ENCODE peak calls at places on chromosomes 4 and X, in five cellular contexts. One of them, this sample, is unnamed.

GRCh38 chrX:118181030-118181429 is 64.4 kb upstream of the KLHL13 start:
- DNase-seq in mammary epithelial cell: peak; percentile 73
- DNase-seq in cardiac fibroblast: peak; percentile 36
- DNase-seq in fibroblast of the aortic adventitia: peak; percentile 50
- DNase-seq in choroid plexus epithelial cell: no peak
- DNase-seq in this sample: peak; percentile 32

GRCh38 chrX:115573172-115573571 is 12.2 kb downstream of the PLS3 start:
- DNase-seq in mammary epithelial cell: no peak
- DNase-seq in cardiac fibroblast: no peak
- DNase-seq in fibroblast of the aortic adventitia: peak; percentile 61
- DNase-seq in choroid plexus epithelial cell: no peak
- DNase-seq in this sample: no peak

GRCh38 chr4:74085669-74086068 is 13.3 kb downstream of the CXCL2 start:
- DNase-seq in mammary epithelial cell: no peak
- DNase-seq in cardiac fibroblast: no peak
- DNase-seq in fibroblast of the aortic adventitia: no peak
- DNase-seq in choroid plexus epithelial cell: no peak
- DNase-seq in this sample: no peak

GRCh38 chr4:186845137-186845842 is 121.6 kb upstream of the FAT1 start:
- DNase-seq in mammary epithelial cell: peak; percentile 80
- DNase-seq in cardiac fibroblast: peak; percentile 82
- DNase-seq in fibroblast of the aortic adventitia: peak; percentile 80
- DNase-seq in choroid plexus epithelial cell: peak; percentile 97
- DNase-seq in this sample: peak; percentile 90

GRCh38 chr4:77728420-77728819 is 90.7 kb downstream of the CNOT6L start:
- DNase-seq in mammary epithelial cell: no peak
- DNase-seq in cardiac fibroblast: no peak
- DNase-seq in fibroblast of the aortic adventitia: no peak
- DNase-seq in choroid plexus epithelial cell: no peak
- DNase-seq in this sample: no peak

GRCh38 chr4:154999950-155000578 is 208.4 kb upstream of the NPY2R start:
- DNase-seq in mammary epithelial cell: no peak
- DNase-seq in cardiac fibroblast: peak; percentile 45
- DNase-seq in fibroblast of the aortic adventitia: peak; percentile 60
- DNase-seq in choroid plexus epithelial cell: no peak
- DNase-seq in this sample: no peak

GRCh38 chr4:164956766-164957643 is 20.5 kb downstream of the TRIM61 start:
- DNase-seq in mammary epithelial cell: peak; percentile 69
- DNase-seq in cardiac fibroblast: peak; percentile 76
- DNase-seq in fibroblast of the aortic adventitia: peak; percentile 55
- DNase-seq in choroid plexus epithelial cell: peak; percentile 80
- DNase-seq in this sample: peak; percentile 64

GRCh38 chrX:69033936-69034335 is 131.3 kb downstream of the PJA1 start:
- DNase-seq in mammary epithelial cell: peak; percentile 6
- DNase-seq in cardiac fibroblast: no peak
- DNase-seq in fibroblast of the aortic adventitia: no peak
- DNase-seq in choroid plexus epithelial cell: no peak
- DNase-seq in this sample: no peak

GRCh38 chrX:110003167-110004156 is 548 bp downstream of the TMEM164 start:
- DNase-seq in mammary epithelial cell: no peak
- DNase-seq in cardiac fibroblast: peak; percentile 24
- DNase-seq in fibroblast of the aortic adventitia: peak; percentile 25
- DNase-seq in choroid plexus epithelial cell: no peak
- DNase-seq in this sample: peak; percentile 25

GRCh38 chrX:21972721-21973120 is 32.2 kb downstream of the SMS start:
- DNase-seq in mammary epithelial cell: no peak
- DNase-seq in cardiac fibroblast: peak; percentile 66
- DNase-seq in fibroblast of the aortic adventitia: peak; percentile 78
- DNase-seq in choroid plexus epithelial cell: peak; percentile 89
- DNase-seq in this sample: peak; percentile 77

GRCh38 chr4:25896782-25897539 is 17.1 kb upstream of the SMIM20 start:
- DNase-seq in mammary epithelial cell: no peak
- DNase-seq in cardiac fibroblast: no peak
- DNase-seq in fibroblast of the aortic adventitia: no peak
- DNase-seq in choroid plexus epithelial cell: no peak
- DNase-seq in this sample: no peak

GRCh38 chr4:92235741-92236140 is 68.0 kb upstream of the GRID2 start:
- DNase-seq in mammary epithelial cell: no peak
- DNase-seq in cardiac fibroblast: peak; percentile 38
- DNase-seq in fibroblast of the aortic adventitia: peak; percentile 19
- DNase-seq in choroid plexus epithelial cell: peak; percentile 40
- DNase-seq in this sample: peak; percentile 40

GRCh38 chrX:123961268-123962005 is at the start of gene STAG2:
- DNase-seq in mammary epithelial cell: peak; percentile 71
- DNase-seq in cardiac fibroblast: peak; percentile 93
- DNase-seq in fibroblast of the aortic adventitia: peak; percentile 87
- DNase-seq in choroid plexus epithelial cell: peak; percentile 93
- DNase-seq in this sample: peak; percentile 93

GRCh38 chrX:153554519-153555167 is 37.2 kb downstream of the ATP2B3 start:
- DNase-seq in mammary epithelial cell: peak; percentile 27
- DNase-seq in cardiac fibroblast: peak; percentile 56
- DNase-seq in fibroblast of the aortic adventitia: peak; percentile 51
- DNase-seq in choroid plexus epithelial cell: peak; percentile 62
- DNase-seq in this sample: peak; percentile 46

GRCh38 chr4:147530723-147531122 is 49.8 kb downstream of the EDNRA start:
- DNase-seq in mammary epithelial cell: no peak
- DNase-seq in cardiac fibroblast: no peak
- DNase-seq in fibroblast of the aortic adventitia: no peak
- DNase-seq in choroid plexus epithelial cell: peak; percentile 75
- DNase-seq in this sample: no peak

GRCh38 chr4:8922481-8922880 is 50.8 kb upstream of the HMX1 start:
- DNase-seq in mammary epithelial cell: no peak
- DNase-seq in cardiac fibroblast: no peak
- DNase-seq in fibroblast of the aortic adventitia: no peak
- DNase-seq in choroid plexus epithelial cell: no peak
- DNase-seq in this sample: no peak

GRCh38 chr4:52853351-52853750 is 8.8 kb upstream of the RASL11B start:
- DNase-seq in mammary epithelial cell: peak; percentile 19
- DNase-seq in cardiac fibroblast: peak; percentile 72
- DNase-seq in fibroblast of the aortic adventitia: peak; percentile 69
- DNase-seq in choroid plexus epithelial cell: peak; percentile 73
- DNase-seq in this sample: peak; percentile 36

GRCh38 chr4:122890142-122890769 is 32.1 kb downstream of the NUDT6 start:
- DNase-seq in mammary epithelial cell: no peak
- DNase-seq in cardiac fibroblast: peak; percentile 69
- DNase-seq in fibroblast of the aortic adventitia: peak; percentile 94
- DNase-seq in choroid plexus epithelial cell: no peak
- DNase-seq in this sample: peak; percentile 72

GRCh38 chr4:130736436-130737185 is 1640.7 kb downstream of the C4orf33 start:
- DNase-seq in mammary epithelial cell: no peak
- DNase-seq in cardiac fibroblast: no peak
- DNase-seq in fibroblast of the aortic adventitia: no peak
- DNase-seq in choroid plexus epithelial cell: no peak
- DNase-seq in this sample: no peak

GRCh38 chr4:2934077-2934812 is 29.0 kb downstream of the NOP14 start:
- DNase-seq in mammary epithelial cell: peak; percentile 48
- DNase-seq in cardiac fibroblast: peak; percentile 52
- DNase-seq in fibroblast of the aortic adventitia: peak; percentile 54
- DNase-seq in choroid plexus epithelial cell: peak; percentile 49
- DNase-seq in this sample: peak; percentile 57

GRCh38 chr4:173990126-173990878 is 293.2 kb downstream of the FBXO8 start:
- DNase-seq in mammary epithelial cell: peak; percentile 8
- DNase-seq in cardiac fibroblast: peak; percentile 80
- DNase-seq in fibroblast of the aortic adventitia: peak; percentile 81
- DNase-seq in choroid plexus epithelial cell: peak; percentile 69
- DNase-seq in this sample: peak; percentile 79

GRCh38 chrX:3230496-3230895 is 116.0 kb downstream of the MXRA5 start:
- DNase-seq in mammary epithelial cell: no peak
- DNase-seq in cardiac fibroblast: no peak
- DNase-seq in fibroblast of the aortic adventitia: peak; percentile 8
- DNase-seq in choroid plexus epithelial cell: no peak
- DNase-seq in this sample: no peak

GRCh38 chr4:10315638-10316037 is 141.6 kb downstream of the ZNF518B start:
- DNase-seq in mammary epithelial cell: no peak
- DNase-seq in cardiac fibroblast: no peak
- DNase-seq in fibroblast of the aortic adventitia: no peak
- DNase-seq in choroid plexus epithelial cell: no peak
- DNase-seq in this sample: no peak

GRCh38 chrX:153336988-153337387 is 3.0 kb downstream of the ZNF275 start:
- DNase-seq in mammary epithelial cell: no peak
- DNase-seq in cardiac fibroblast: no peak
- DNase-seq in fibroblast of the aortic adventitia: no peak
- DNase-seq in choroid plexus epithelial cell: no peak
- DNase-seq in this sample: no peak

GRCh38 chr4:155552180-155552579 is 114.5 kb upstream of the GUCY1A1 start:
- DNase-seq in mammary epithelial cell: peak; percentile 55
- DNase-seq in cardiac fibroblast: no peak
- DNase-seq in fibroblast of the aortic adventitia: no peak
- DNase-seq in choroid plexus epithelial cell: no peak
- DNase-seq in this sample: no peak

DNA sequence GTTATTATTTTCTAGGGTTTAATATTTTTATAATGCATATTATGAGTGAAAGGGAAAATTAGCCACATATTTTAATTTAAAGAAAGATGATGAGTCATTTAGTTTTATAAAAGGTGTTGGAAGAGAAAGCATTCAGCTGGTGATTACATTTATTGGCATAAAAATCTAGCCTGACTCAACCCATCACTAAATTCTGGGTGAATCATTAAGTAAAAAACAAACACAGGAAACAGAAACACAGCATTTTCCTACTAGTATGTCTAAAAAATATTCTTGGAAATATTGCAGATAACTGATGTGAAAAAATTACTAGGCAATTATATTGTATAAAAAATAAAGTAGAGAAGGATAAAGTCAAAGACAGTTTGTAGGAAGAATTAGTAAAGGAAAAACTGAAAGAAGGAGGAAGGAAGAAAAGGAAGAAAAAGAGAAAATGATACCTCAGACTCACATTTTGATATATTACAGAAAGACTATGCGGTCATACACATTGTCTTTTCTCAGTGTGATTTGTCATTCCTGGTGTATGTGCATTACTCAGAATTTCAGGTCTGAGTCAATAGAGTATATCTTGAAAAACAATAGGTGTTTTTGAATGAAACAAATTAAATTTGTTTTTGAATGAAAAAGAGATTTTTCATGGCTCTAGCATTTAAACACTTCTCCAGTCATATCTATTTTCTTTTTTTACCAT is 48.0 kb upstream of the SPOCK3 start:
- DNase-seq in mammary epithelial cell: peak; percentile 13
- DNase-seq in cardiac fibroblast: no peak
- DNase-seq in fibroblast of the aortic adventitia: peak; percentile 35
- DNase-seq in choroid plexus epithelial cell: no peak
- DNase-seq in this sample: peak; percentile 46
- H3K4me3 ChIP-seq in mammary epithelial cell: no peak overlapping the region
- H3K4me3 ChIP-seq in cardiac fibroblast: no peak overlapping the region
- H3K4me3 ChIP-seq in fibroblast of the aortic adventitia: no peak overlapping the region
- H3K4me3 ChIP-seq in choroid plexus epithelial cell: no peak overlapping the region
- H3K4me3 ChIP-seq in this sample: peak overlapping the region; percentile 1

DNA sequence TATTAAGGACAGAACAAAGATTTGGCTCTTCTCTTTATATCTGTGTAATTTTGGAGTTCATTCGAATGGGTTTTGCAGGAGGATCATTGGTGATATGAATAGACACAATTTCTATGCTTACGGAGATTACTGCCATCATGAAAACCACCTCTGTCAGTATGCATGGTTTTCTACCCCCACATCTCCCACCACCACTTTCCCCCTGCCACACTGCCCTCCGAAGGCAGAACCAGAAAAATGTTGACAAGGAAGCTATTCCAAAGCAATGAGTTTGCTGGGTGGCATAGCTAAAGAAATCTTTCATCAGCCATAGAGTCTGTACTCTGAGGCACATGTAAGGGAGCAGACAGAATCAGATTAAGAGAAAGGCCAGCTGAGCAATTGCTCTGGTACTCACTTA is 567.3 kb upstream of the ACTRT1 start:
- DNase-seq in mammary epithelial cell: no peak
- DNase-seq in cardiac fibroblast: no peak
- DNase-seq in fibroblast of the aortic adventitia: no peak
- DNase-seq in choroid plexus epithelial cell: no peak
- DNase-seq in this sample: no peak
- TF ChIP-seq CTCF in mammary epithelial cell: no peak
- TF ChIP-seq CTCF in cardiac fibroblast: no peak
- TF ChIP-seq CTCF in fibroblast of the aortic adventitia: no peak
- TF ChIP-seq CTCF in choroid plexus epithelial cell: no peak
- TF ChIP-seq CTCF in this sample: no peak

DNA sequence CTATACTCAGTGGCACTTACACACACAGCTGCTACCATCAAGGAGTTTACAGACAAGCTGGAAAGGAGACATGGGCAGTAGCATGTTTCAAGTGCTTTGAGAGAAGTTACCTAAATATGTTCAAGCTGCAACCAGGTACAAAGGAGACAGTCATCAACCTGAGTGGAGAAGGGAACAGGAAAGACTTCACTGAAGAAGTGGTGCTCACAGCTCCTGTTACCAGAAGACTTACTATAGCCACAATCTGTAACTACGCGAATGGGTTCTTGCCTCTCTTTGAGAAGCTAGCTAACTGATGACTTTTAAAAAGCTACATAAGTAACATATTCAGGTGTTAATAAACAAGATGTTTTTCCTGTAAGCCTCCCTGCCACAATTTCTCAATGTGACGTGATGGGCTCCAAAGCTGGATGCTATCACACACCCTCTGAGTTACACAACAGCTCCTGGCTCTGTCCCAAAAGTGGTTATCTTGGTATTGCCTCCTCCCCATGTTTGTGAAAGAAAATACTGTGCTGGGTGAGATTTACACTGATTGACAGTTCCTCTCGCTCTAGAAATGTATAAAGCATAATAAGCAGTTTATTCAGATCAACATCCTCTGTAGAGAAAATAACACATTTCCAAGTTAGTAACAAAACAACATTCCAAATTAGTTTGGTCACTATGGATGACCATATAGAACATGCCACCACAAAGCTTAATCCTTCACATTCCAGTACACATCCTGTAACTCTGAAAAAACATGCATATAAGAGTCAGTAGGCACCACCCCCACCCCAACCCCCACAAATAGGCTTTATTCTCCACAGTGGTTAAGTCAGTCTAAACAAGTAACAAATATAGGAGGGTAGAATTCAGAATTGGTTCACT is 81.8 kb downstream of the FRYL start:
- DNase-seq in mammary epithelial cell: peak; percentile 94
- DNase-seq in cardiac fibroblast: peak; percentile 94
- DNase-seq in fibroblast of the aortic adventitia: peak; percentile 92
- DNase-seq in choroid plexus epithelial cell: peak; percentile 95
- DNase-seq in this sample: peak; percentile 95
- H3K4me3 ChIP-seq in mammary epithelial cell: no peak overlapping the region
- H3K4me3 ChIP-seq in cardiac fibroblast: no peak overlapping the region
- H3K4me3 ChIP-seq in fibroblast of the aortic adventitia: no peak overlapping the region
- H3K4me3 ChIP-seq in choroid plexus epithelial cell: no peak overlapping the region
- H3K4me3 ChIP-seq in this sample: peak overlapping the region; percentile 3

GRCh38 chr4:31692407-31692940 is 972.3 kb downstream of the PCDH7 start:
- DNase-seq in mammary epithelial cell: no peak
- DNase-seq in cardiac fibroblast: peak; percentile 32
- DNase-seq in fibroblast of the aortic adventitia: peak; percentile 56
- DNase-seq in choroid plexus epithelial cell: no peak
- DNase-seq in this sample: peak; percentile 29
- TF ChIP-seq CTCF in mammary epithelial cell: peak; percentile 6
- TF ChIP-seq CTCF in cardiac fibroblast: no peak
- TF ChIP-seq CTCF in fibroblast of the aortic adventitia: peak; percentile 34
- TF ChIP-seq CTCF in choroid plexus epithelial cell: peak; percentile 16
- TF ChIP-seq CTCF in this sample: peak; percentile 41

This sample was measured in fibroblast of pulmonary artery.